ENCODE peak calls at places on chromosomes 11 and 22, in five cellular contexts. A is fibroblast of lung, P is stomach, I is right atrium auricular region, H is mesenchymal stem cell. U is an unnamed sample. For H3K9me3, the result is how much of the 10 kb centered on the place peaks cover.

GRCh38 chr11:111012497-111012896 is 233.0 kb upstream of the POU2AF2 start:
- DNase-seq in I (no peak), P (no peak), A (no peak), H (no peak), U (no peak)

GRCh38 chr11:93085097-93085496 is 112.7 kb downstream of the SLC36A4 start:
- DNase-seq in I (no peak), A (no peak), P (no peak), H (no peak), U (peak)

GRCh38 chr22:27792452-27793165 is 8.9 kb downstream of the MN1 start:
- DNase-seq in I (no peak), H (no peak), A (no peak), P (no peak), U (no peak)

GRCh38 chr22:38347944-38348750 is 30.9 kb upstream of the CSNK1E start:
- DNase-seq in A (no peak), P (peak), I (peak), H (no peak), U (no peak)

GRCh38 chr22:28034760-28035401 is 115.8 kb upstream of the PITPNB start:
- DNase-seq in H (peak), A (peak), P (peak), I (peak), U (no peak)

GRCh38 chr11:96207459-96208449 is 135.2 kb downstream of the MAML2 start:
- DNase-seq in H (peak), I (no peak), A (no peak), P (no peak), U (peak)

GRCh38 chr22:22161924-22162851 is 82.4 kb upstream of the VPREB1 start:
- DNase-seq in P (no peak), I (no peak), H (no peak), A (no peak), U (no peak)

GRCh38 chr11:59291228-59291627 is 67.5 kb upstream of the OR5AN1 start:
- DNase-seq in H (no peak), I (no peak), P (peak), A (no peak), U (no peak)

GRCh38 chr11:28702450-28702790 is 594.2 kb downstream of the METTL15 start:
- DNase-seq in A (peak), I (no peak), H (no peak), P (no peak), U (no peak)

GRCh38 chr11:13868710-13869403 is 93.7 kb upstream of the SPON1 start:
- DNase-seq in A (no peak), P (no peak), H (no peak), I (no peak), U (peak)

GRCh38 chr22:47736166-47737034 is 974.0 kb downstream of the TBC1D22A start:
- DNase-seq in A (no peak), I (no peak), H (no peak), P (no peak), U (no peak)
- H3K9me3 ChIP-seq in A (under half), I (under half), H (under half), P (under half), U (under half)

GRCh38 chr22:49458708-49459099 is 369.0 kb downstream of the BRD1 start:
- DNase-seq in I (no peak), P (no peak), A (no peak), H (no peak), U (no peak)
- H3K9me3 ChIP-seq in I (under half), P (under half), A (under half), H (under half), U (under half)

DNA sequence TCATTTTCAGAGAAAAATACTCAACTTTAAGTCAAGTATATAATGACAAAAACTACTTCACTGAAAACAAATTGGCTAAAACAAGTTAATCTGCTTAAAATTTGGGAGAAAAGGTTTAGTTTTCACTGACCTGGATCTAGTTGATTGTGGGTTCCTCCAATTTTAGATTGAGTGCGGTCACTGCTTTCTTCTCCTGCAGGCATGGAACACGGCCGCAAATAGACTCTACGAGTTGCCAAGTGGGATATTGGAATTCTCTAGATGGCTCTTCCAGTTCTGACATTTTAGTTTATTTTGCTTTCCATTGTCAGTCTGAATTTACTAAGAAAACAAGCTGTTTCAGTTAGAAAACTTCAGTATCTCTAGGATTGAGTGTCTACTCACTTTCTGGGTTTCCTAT is 12.3 kb downstream of the OR4C5 start:
- DNase-seq in I (no peak), A (no peak), H (no peak), P (no peak), U (no peak)
- H3K9me3 ChIP-seq in I (under half), A (under half), H (under half), P (under half), U (under half)

DNA sequence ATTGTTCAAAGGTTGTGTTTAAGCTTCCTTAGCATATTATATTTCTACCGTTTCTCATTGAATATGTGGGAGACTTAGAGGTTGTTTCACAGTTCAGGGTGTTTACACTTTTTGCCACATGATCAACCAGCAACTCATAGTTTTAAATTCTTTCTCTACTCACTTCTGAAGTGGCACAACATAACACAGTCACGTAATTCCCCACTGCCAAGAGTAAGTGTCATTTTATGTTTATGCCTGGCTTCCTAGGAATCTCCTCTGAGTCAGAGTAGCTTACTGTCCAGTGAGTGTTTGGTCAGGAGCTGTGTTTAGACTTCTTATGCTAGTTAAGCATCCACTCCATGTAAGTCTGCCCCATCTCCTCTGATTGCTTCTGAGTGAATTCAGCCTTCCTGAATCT is 520.8 kb upstream of the KIRREL3 start:
- DNase-seq in H (peak), A (peak), P (no peak), I (no peak), U (no peak)
- H3K9me3 ChIP-seq in H (under half), A (under half), P (under half), I (under half), U (under half)

DNA sequence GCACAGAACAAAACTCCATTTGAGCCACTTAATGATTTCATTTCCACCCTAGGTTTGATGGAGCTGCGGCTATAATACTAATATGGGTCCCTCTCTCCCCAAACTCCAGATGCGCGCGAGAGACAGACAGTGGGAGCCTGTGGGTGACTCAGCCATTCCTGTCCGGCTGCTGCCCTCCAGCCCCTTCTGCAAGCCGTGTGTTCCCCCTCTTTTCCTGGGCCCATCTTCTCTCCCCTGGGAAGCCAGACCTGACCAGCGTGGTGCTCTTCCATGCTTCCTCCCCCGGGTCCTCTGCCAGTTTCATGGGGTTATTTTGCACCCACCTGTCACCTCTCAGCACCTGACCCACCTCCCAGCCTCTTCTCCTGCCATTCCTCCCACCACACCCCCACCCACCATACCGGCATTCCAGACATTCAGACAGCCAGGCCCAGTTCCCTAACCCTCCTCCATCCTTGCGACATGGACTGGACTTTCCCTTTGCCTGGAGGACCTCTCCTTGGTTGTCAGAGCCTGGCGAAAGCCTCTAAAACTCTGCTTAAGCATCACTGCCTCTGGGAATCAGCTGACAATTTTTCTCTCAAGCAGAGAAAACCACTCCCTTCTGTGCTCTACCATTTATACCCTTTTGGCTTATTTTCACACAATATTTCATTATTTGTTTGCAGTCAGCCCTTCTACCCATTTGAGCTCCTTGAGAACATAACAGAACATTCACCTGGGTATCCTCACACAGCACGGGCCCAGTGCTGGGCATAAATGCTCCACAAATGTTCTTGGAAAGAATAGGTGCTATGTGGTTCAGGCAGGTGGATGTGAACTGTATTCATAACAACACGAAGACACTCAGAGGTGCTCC is 10.7 kb downstream of the SPATA19 start:
- DNase-seq in H (no peak), A (no peak), P (no peak), I (no peak), U (no peak)
- H3K9me3 ChIP-seq in H (under half), A (under half), P (under half), I (under half), U (under half)

GRCh38 chr22:47918936-47919505 is 1156.6 kb downstream of the TBC1D22A start:
- DNase-seq in P (no peak), I (no peak), A (no peak), H (no peak), U (no peak)
- H3K9me3 ChIP-seq in P (under half), I (under half), A (under half), H (under half), U (under half)

DNA sequence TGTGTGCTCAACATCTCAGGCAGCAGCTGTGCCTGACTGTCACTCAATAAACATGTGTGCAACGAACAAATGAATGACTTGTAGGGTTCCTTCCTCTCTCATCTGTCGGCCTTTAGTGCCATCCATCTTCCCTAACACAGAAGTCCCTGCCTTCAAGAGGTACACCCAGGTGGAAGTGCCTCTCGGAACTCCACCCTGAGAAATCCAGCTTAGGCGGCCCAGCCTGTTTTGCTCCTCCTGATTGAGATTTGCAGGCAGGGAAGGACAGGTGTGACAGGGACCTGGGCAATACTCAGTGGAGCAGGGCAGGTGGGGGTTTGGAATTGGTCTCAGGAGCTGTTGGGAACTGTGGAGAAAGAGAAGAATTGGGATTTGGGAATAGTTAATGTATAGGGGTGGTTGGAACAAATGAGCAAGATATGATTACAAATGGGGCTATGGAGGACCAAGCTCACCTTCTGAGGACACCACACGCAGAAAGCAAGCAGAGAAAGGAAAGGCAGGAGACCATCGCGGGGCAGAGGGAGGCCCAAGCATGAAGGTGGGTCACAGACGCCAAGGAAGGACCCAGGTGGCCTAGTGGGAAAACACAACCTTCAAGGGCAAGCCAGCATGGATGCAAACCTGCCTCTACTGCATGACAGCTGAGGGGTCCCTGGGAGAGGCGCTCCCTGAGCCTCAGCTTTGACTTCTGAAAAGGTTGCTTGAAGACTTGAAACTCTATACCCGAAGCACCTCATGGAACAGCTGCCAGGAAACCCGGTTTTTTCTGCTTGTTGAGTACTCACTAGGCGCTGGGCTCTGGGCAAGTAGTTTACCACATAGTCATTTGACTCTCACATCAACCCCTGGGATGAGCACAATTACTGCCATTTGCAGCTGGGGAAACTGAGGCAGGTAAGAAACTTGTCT is 40.9 kb upstream of the ANO1 start:
- DNase-seq in A (no peak), H (no peak), P (peak), I (peak), U (no peak)
- H3K9me3 ChIP-seq in A (under half), H (half or more), P (under half), I (under half), U (under half)